ENCODE peak calls at places on chromosomes 16 and 17, in four cellular contexts. X is bronchial epithelial cell, O is NCI-H1048, F is GM03348. N is an unnamed sample.

GRCh38 chr16:21169249-21169981 is 10.9 kb downstream of the LDAF1 start:
- DNase-seq in O (no peak), X (peak), F (no peak), N (no peak)

GRCh38 chr17:58200024-58200633 is 7.6 kb downstream of the EPX start:
- DNase-seq in F (peak), O (no peak), X (peak), N (peak)

GRCh38 chr17:59527931-59528330 is 37.5 kb upstream of the DHX40 start:
- DNase-seq in F (no peak), X (peak), O (no peak), N (no peak)

GRCh38 chr16:66127459-66128362 is 238.8 kb upstream of the CDH5 start:
- DNase-seq in O (no peak), X (no peak), F (no peak), N (peak)

GRCh38 chr17:73637866-73638265 is 6.4 kb downstream of the SDK2 start:
- DNase-seq in O (no peak), X (no peak), F (no peak), N (no peak)

GRCh38 chr17:69967910-69968411 is 107.1 kb upstream of the KCNJ16 start:
- DNase-seq in O (no peak), F (peak), X (no peak), N (no peak)

GRCh38 chr17:73430165-73430680 is 118.4 kb upstream of the CDC42EP4 start:
- DNase-seq in X (no peak), O (no peak), F (no peak), N (no peak)

GRCh38 chr17:64632193-64632592 is 29.9 kb downstream of the SMURF2 start:
- DNase-seq in X (no peak), O (no peak), F (no peak), N (no peak)

GRCh38 chr16:24409045-24409444 is 130.3 kb upstream of the RBBP6 start:
- DNase-seq in O (no peak), X (no peak), F (no peak), N (peak)

GRCh38 chr16:75074920-75075687 is 41.5 kb downstream of the LDHD start:
- DNase-seq in O (no peak), F (no peak), X (no peak), N (no peak)

GRCh38 chr16:19555938-19556778 is 655 bp downstream of the VPS35L start:
- DNase-seq in X (peak), O (no peak), F (peak), N (peak)

GRCh38 chr17:8563981-8564602 is 66.4 kb downstream of the MYH10 start:
- DNase-seq in O (no peak), X (no peak), F (peak), N (no peak)

GRCh38 chr16:85168732-85169256 is 56.5 kb upstream of the CIBAR2 start:
- DNase-seq in F (peak), X (no peak), O (no peak), N (peak)

GRCh38 chr17:34300652-34301390 is 15.3 kb downstream of the CCL11 start:
- DNase-seq in F (peak), O (no peak), X (peak), N (no peak)

GRCh38 chr17:29709861-29710849 is 87.4 kb upstream of the CORO6 start:
- DNase-seq in X (peak), F (peak), O (no peak), N (no peak)

N was measured in PC-3.